ENCODE peak calls at places on chromosomes 5 and 9, in eight cellular contexts. D is PC-3, R is DND-41, M is SK-N-MC, T is upper lobe of right lung, G is endodermal cell, B is mammary epithelial cell, I is HCT116. X is an unnamed sample. For H3K36me3 and H3K9me3, the result is how much of the 10 kb centered on the place peaks cover.

GRCh38 chr5:146088098-146088497 is 17.3 kb downstream of the PLAC8L1 start:
- DNase-seq in T (no peak), I (no peak), M (no peak), R (no peak), B (no peak), G (no peak), D (no peak), X (no peak)

GRCh38 chr5:53480474-53481353 is at the start of gene FST:
- DNase-seq in I (no peak), T (peak), G (peak), R (no peak), M (no peak), D (no peak), B (peak), X (peak)

GRCh38 chr9:80376180-80376579 is 804.4 kb downstream of the TLE4 start:
- DNase-seq in I (no peak), D (no peak), G (no peak), B (no peak), T (no peak), R (no peak), M (no peak), X (no peak)

GRCh38 chr9:13088734-13089427 is 190.6 kb downstream of the MPDZ start:
- DNase-seq in R (peak), T (no peak), M (peak), D (peak), I (peak), B (peak), G (peak), X (peak)

GRCh38 chr5:68932830-68933434 is 160.9 kb upstream of the SLC30A5 start:
- DNase-seq in D (no peak), M (no peak), I (peak), G (peak), R (peak), B (no peak), T (no peak), X (no peak)

GRCh38 chr5:50744761-50745160 is 78.3 kb downstream of the PARP8 start:
- DNase-seq in T (no peak), B (peak), G (no peak), R (no peak), M (no peak), I (no peak), D (no peak), X (no peak)

GRCh38 chr9:105500108-105500766 is 52.4 kb downstream of the FSD1L start:
- DNase-seq in D (no peak), T (no peak), M (no peak), R (no peak), B (peak), I (no peak), G (no peak), X (no peak)

GRCh38 chr5:111461261-111461671 is 51.1 kb downstream of the STARD4 start:
- DNase-seq in B (peak), G (peak), I (no peak), R (no peak), D (peak), T (no peak), M (no peak), X (peak)

GRCh38 chr5:124960266-124960665 is 213.8 kb upstream of the ZNF608 start:
- DNase-seq in I (no peak), D (peak), R (peak), M (no peak), T (no peak), G (no peak), B (peak), X (no peak)

DNA sequence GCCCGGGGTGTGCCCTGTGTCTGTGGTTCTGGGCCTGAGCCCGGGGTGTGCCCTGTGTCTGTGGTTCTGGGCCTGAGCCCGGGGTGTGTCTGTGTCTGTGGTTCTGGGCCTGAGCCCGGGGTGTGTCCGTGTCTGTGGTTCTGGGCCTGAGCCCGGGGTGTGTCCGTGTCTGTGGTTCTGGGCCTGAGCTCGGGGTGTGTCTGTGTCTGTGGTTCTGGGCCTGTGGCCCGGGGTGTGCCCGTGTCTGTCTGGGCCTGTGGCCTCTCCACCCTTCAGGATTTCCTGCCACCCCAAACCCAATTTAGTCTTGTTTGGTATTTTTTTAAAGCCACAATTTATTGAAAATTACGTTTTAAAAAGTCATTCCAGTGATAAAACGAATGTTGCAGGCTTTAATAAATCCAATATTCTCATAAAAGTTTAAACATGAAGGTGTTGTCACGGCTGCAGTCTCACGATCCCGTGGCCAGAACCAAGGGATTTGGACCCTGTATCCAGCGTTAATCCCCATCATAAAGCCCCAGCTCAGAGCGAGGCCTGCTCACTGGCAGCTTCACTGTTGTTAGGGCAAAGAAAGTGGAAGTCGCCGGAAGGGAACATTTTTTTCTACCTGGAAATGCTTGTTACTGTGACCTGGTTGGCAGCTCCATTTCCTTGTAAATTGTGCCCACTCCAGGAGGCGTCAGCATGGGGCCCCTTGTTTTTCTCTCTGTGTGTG is 104.8 kb downstream of the EHMT1 start:
- DNase-seq in D (no peak), I (no peak), M (no peak), R (no peak), B (no peak), T (no peak), G (no peak), X (no peak)
- H3K36me3 ChIP-seq in D (under half), I (under half), M (half or more), R (half or more), B (under half), T (under half), G (under half), X (under half)

DNA sequence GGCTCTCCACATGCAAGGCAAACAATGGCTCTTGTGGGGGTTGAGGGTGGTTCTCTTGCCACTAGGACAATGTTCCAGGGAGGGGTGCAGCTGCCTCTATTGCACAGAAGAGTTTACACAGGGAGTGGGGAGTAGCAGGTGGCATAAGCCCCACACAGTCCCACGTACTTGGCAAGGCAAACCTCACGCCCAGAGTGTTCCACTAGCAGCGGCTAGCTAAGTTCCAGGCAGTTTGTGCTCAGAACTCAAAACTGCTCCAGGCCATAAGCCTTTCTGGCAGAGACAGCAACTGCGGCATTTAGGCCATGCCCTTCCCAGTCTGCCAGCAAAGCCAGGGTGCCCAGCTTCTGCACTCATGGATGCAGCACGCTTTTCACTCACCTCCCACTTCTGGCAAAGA is 29.0 kb upstream of the BTNL3 start:
- DNase-seq in D (no peak), R (peak), G (no peak), B (no peak), M (no peak), I (no peak), T (no peak), X (no peak)
- H3K4me3 ChIP-seq in D (no peak), R (no peak), G (no peak), B (no peak), M (no peak), I (no peak), T (no peak), X (no peak)

DNA sequence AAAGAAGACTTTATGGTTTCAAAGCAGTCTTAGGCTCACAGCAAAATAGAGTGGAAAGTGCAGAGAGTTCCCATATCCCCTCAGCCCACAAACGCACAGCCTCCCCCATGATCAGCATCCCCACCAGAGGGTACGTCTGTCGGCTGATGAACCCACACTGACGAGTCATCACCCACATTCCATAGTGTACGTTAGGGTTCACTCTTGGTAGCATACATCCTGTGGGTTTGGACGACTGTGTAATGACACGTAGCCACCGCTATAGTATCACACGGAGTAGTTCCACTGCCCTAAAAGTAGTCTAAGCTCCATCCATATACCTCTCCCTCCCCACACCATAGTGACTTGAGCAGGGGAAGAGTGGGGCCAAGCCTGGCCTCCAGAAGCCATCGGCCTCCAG is 135.7 kb upstream of the PHYKPL start:
- DNase-seq in R (peak), B (no peak), M (no peak), G (no peak), D (no peak), T (peak), I (no peak), X (no peak)
- H3K9me3 ChIP-seq in R (under half), B (under half), M (under half), G (under half), D (under half), T (under half), I (under half), X (under half)

GRCh38 chr9:129166962-129167557 is 11.0 kb downstream of the IER5L start:
- DNase-seq in M (no peak), T (peak), R (peak), G (peak), I (peak), D (peak), B (peak), X (peak)
- H3K36me3 ChIP-seq in M (under half), T (under half), R (under half), G (under half), I (under half), D (under half), B (under half), X (under half)

X was measured in MG63.